ENCODE peak calls at places on chromosomes 6 and 20, in ten cellular contexts. T is activated CD4-positive, alpha-beta T cell treated with anti-CD3 and anti-CD28 coated beads, Interleukin-2, amount 50 U/mL, for 48 hours; E is left ventricle myocardium superior; L is GF-D8; Y is anterior cingulate cortex; D is tibial nerve; P is head of caudate nucleus; V is cardiac fibroblast; W is neural crest cell; S is NCI-H2081. C is an unnamed sample.

GRCh38 chr20:47749367-47749766 is 35.9 kb downstream of the SULF2 start:
- DNase-seq in L (no peak), S (no peak), E (no peak), T (no peak), Y (no peak), P (no peak), D (peak; percentile 63), V (no peak), W (no peak), C (no peak)

GRCh38 chr20:48737463-48738093 is 90.2 kb downstream of the PREX1 start:
- DNase-seq in Y (peak; percentile 26), W (no peak), S (no peak), V (no peak), T (no peak), P (no peak), E (no peak), L (no peak), D (no peak), C (no peak)

GRCh38 chr6:13351271-13351670 is 22.9 kb upstream of the TBC1D7 start:
- DNase-seq in S (no peak), E (no peak), T (no peak), V (no peak), P (peak; percentile 37), L (no peak), D (no peak), Y (no peak), W (peak; percentile 35), C (no peak)

GRCh38 chr6:97947841-97948240 is 664.8 kb upstream of the MMS22L start:
- DNase-seq in E (no peak), D (peak; percentile 12), W (no peak), S (no peak), V (peak; percentile 25), P (no peak), Y (no peak), T (no peak), L (no peak), C (no peak)

GRCh38 chr6:125076482-125076742 is 77.2 kb upstream of the TPD52L1 start:
- DNase-seq in E (no peak), V (no peak), L (no peak), Y (no peak), W (no peak), D (no peak), S (no peak), P (no peak), T (no peak), C (no peak)

GRCh38 chr20:47973519-47974233 is 188.4 kb upstream of the SULF2 start:
- DNase-seq in L (no peak), E (no peak), T (no peak), W (peak; percentile 77), P (no peak), D (no peak), S (no peak), V (no peak), Y (no peak), C (no peak)

GRCh38 chr6:5433324-5433723 is 172.0 kb downstream of the FARS2 start:
- DNase-seq in Y (no peak), V (no peak), S (no peak), L (no peak), P (no peak), W (no peak), T (no peak), D (no peak), E (no peak), C (no peak)

GRCh38 chr6:149284904-149285303 is 32.6 kb upstream of the TAB2 start:
- DNase-seq in S (no peak), E (no peak), W (no peak), V (no peak), L (no peak), Y (no peak), T (no peak), D (no peak), P (no peak), C (no peak)

GRCh38 chr20:36847009-36847709 is 28.8 kb upstream of the TLDC2 start:
- DNase-seq in S (no peak), V (peak; percentile 97), Y (peak; percentile 29), P (peak; percentile 65), L (no peak), W (no peak), T (no peak), D (peak; percentile 78), E (peak; percentile 86), C (peak; percentile 92)

GRCh38 chr6:160974304-160974771 is 17.2 kb upstream of the MAP3K4 start:
- DNase-seq in T (no peak), P (no peak), D (peak; percentile 56), V (peak; percentile 84), L (no peak), Y (no peak), W (no peak), E (peak; percentile 69), S (no peak), C (peak; percentile 65)

GRCh38 chr20:37458761-37459160 is 62.3 kb upstream of the NNAT start:
- DNase-seq in E (no peak), T (no peak), W (no peak), V (no peak), Y (no peak), S (no peak), D (no peak), L (no peak), P (no peak), C (peak; percentile 4)

GRCh38 chr6:153092082-153093013 is 38.7 kb downstream of the RGS17 start:
- DNase-seq in Y (no peak), S (no peak), E (no peak), P (no peak), D (no peak), L (no peak), V (peak; percentile 93), T (no peak), W (no peak), C (no peak)

GRCh38 chr6:118186676-118187567 is 279.9 kb downstream of the SLC35F1 start:
- DNase-seq in D (no peak), S (no peak), L (no peak), W (no peak), Y (no peak), V (no peak), P (no peak), T (no peak), E (no peak), C (no peak)

GRCh38 chr20:40524071-40524470 is 165.0 kb downstream of the MAFB start:
- DNase-seq in V (peak; percentile 22), L (no peak), T (no peak), D (no peak), P (no peak), S (no peak), E (no peak), W (no peak), Y (no peak), C (no peak)

GRCh38 chr6:34462561-34462971 is 3.3 kb upstream of the PACSIN1 start:
- DNase-seq in W (peak; percentile 10), T (no peak), E (peak; percentile 76), P (no peak), L (no peak), Y (no peak), V (peak; percentile 20), S (peak; percentile 31), D (no peak), C (no peak)

GRCh38 chr20:39823239-39823638 is 861.1 kb downstream of the DHX35 start:
- DNase-seq in V (peak; percentile 70), Y (no peak), P (no peak), E (no peak), S (no peak), D (no peak), L (no peak), W (no peak), T (no peak), C (no peak)

GRCh38 chr6:166341464-166341863 is 881 bp downstream of the SFT2D1 start:
- DNase-seq in Y (no peak), E (no peak), S (no peak), L (peak; percentile 46), V (no peak), W (no peak), P (no peak), T (no peak), D (no peak), C (no peak)

GRCh38 chr6:135861189-135861588 is 9.7 kb downstream of the PDE7B start:
- DNase-seq in E (no peak), T (no peak), P (no peak), L (no peak), D (no peak), S (no peak), W (no peak), Y (no peak), V (no peak), C (no peak)

GRCh38 chr6:43494321-43494720 is 15.8 kb downstream of the LRRC73 start:
- DNase-seq in V (no peak), D (no peak), W (no peak), E (no peak), T (no peak), Y (no peak), L (no peak), P (no peak), S (no peak), C (no peak)

GRCh38 chr6:129055796-129056195 is 172.9 kb downstream of the LAMA2 start:
- DNase-seq in Y (no peak), L (no peak), E (no peak), P (no peak), D (no peak), V (no peak), W (no peak), T (no peak), S (no peak), C (no peak)

GRCh38 chr6:49787176-49787575 is at the start of gene PGK2:
- DNase-seq in E (no peak), D (no peak), L (no peak), W (no peak), T (no peak), Y (no peak), S (no peak), V (peak; percentile 0), P (no peak), C (no peak)